ENCODE peak calls at places on chromosomes 12 and 14, in nine cellular contexts. Q is CD8-positive, alpha-beta T cell; R is brain microvascular endothelial cell; K is neural progenitor cell; G is HEK293T; T is activated naive CD8-positive, alpha-beta T cell treated with anti-CD3 and anti-CD28 coated beads for 36 hours; J is Right ventricle myocardium superior; P is stimulated activated naive CD8-positive, alpha-beta T cell treated with anti-CD3 and anti-CD28 coated beads, Interleukin-15, amount 100 ng/mL, for 72 hours; C is RWPE1. Z is an unnamed sample.
A peak's percentile ranks its signal among the peaks of the same experiment; 100 is the strongest.

GRCh38 chr12:19461986-19462385 is 22.7 kb downstream of the AEBP2 start:
- DNase-seq in C (no peak), R (no peak), J (no peak), P (no peak), T (no peak), Q (no peak), K (no peak), G (no peak), Z (no peak)

GRCh38 chr12:16330554-16330953 is 16.9 kb upstream of the MGST1 start:
- DNase-seq in Q (no peak), G (no peak), K (no peak), J (no peak), P (no peak), T (no peak), R (no peak), C (no peak), Z (no peak)

GRCh38 chr14:69002069-69002468 is 23.0 kb upstream of the ACTN1 start:
- DNase-seq in Q (no peak), C (no peak), T (no peak), P (no peak), J (peak; percentile 51), R (no peak), K (peak; percentile 40), G (peak; percentile 30), Z (no peak)

GRCh38 chr12:5013206-5013830 is 30.4 kb upstream of the KCNA5 start:
- DNase-seq in C (no peak), J (no peak), P (no peak), T (no peak), R (no peak), Q (no peak), K (no peak), G (no peak), Z (no peak)

GRCh38 chr12:4487024-4487423 is 41.4 kb upstream of the FGF6 start:
- DNase-seq in C (no peak), J (no peak), T (no peak), G (no peak), Q (no peak), P (no peak), R (no peak), K (no peak), Z (no peak)

GRCh38 chr14:104666981-104667380 is 22.4 kb upstream of the INF2 start:
- DNase-seq in Q (no peak), G (no peak), C (no peak), K (no peak), P (no peak), T (no peak), J (no peak), R (no peak), Z (no peak)

GRCh38 chr12:52615912-52616311 is 2.4 kb downstream of the KRT73 start:
- DNase-seq in Q (no peak), J (no peak), C (no peak), P (no peak), G (no peak), R (no peak), T (no peak), K (no peak), Z (no peak)

GRCh38 chr12:19757317-19757877 is 318.1 kb downstream of the AEBP2 start:
- DNase-seq in P (no peak), J (no peak), C (no peak), Q (no peak), G (peak; percentile 13), T (no peak), R (no peak), K (peak; percentile 51), Z (no peak)

GRCh38 chr12:54390176-54390667 is 5.7 kb upstream of the ZNF385A start:
- DNase-seq in J (peak; percentile 37), C (peak; percentile 79), R (no peak), P (no peak), G (no peak), K (peak; percentile 34), T (no peak), Q (no peak), Z (no peak)

GRCh38 chr14:102219316-102219715 is 79.6 kb downstream of the WDR20 start:
- DNase-seq in P (no peak), R (no peak), G (no peak), J (no peak), Q (no peak), T (no peak), K (no peak), C (no peak), Z (no peak)

GRCh38 chr12:121809712-121810116 is 5.9 kb downstream of the SETD1B start:
- DNase-seq in C (no peak), J (no peak), K (no peak), R (no peak), G (no peak), T (no peak), Q (no peak), P (no peak), Z (no peak)

GRCh38 chr14:92463141-92463540 is 50.4 kb upstream of the RIN3 start:
- DNase-seq in K (no peak), P (no peak), R (no peak), J (no peak), C (no peak), T (no peak), Q (no peak), G (no peak), Z (no peak)

GRCh38 chr12:128729628-128730121 is 94.1 kb downstream of the SLC15A4 start:
- DNase-seq in C (no peak), K (no peak), G (no peak), P (no peak), T (no peak), R (no peak), J (no peak), Q (no peak), Z (peak; percentile 43)

GRCh38 chr12:9113296-9113986 is 2.3 kb downstream of the A2M start:
- DNase-seq in T (no peak), J (no peak), K (no peak), C (no peak), Q (no peak), G (no peak), R (no peak), P (no peak), Z (no peak)

GRCh38 chr14:105411017-105411941 is 8.3 kb upstream of the MTA1 start:
- DNase-seq in T (peak; percentile 42), G (peak; percentile 78), C (peak; percentile 78), Q (peak; percentile 34), R (no peak), K (peak; percentile 70), J (no peak), P (no peak), Z (no peak)

GRCh38 chr12:41122894-41123293 is 65.2 kb upstream of the PDZRN4 start:
- DNase-seq in G (no peak), T (no peak), J (no peak), K (no peak), R (no peak), P (no peak), C (no peak), Q (no peak), Z (no peak)

GRCh38 chr14:103185051-103186027 is 62.1 kb downstream of the TNFAIP2 start:
- DNase-seq in Q (no peak), J (no peak), G (peak; percentile 24), T (no peak), K (peak; percentile 53), P (no peak), C (peak; percentile 70), R (no peak), Z (no peak)

GRCh38 chr12:75820848-75821578 is 210.6 kb downstream of the PHLDA1 start:
- DNase-seq in K (no peak), J (peak; percentile 55), Q (no peak), R (peak; percentile 53), P (no peak), T (no peak), G (no peak), C (peak; percentile 79), Z (no peak)

GRCh38 chr14:94098359-94098758 is 12.2 kb upstream of the IFI27 start:
- DNase-seq in P (no peak), Q (no peak), T (no peak), C (no peak), G (no peak), R (no peak), K (no peak), J (no peak), Z (no peak)

GRCh38 chr14:22980672-22981089 is 1.7 kb downstream of the AJUBA start:
- DNase-seq in P (peak; percentile 20), K (peak; percentile 87), G (peak; percentile 36), C (peak; percentile 88), T (peak; percentile 36), J (no peak), R (no peak), Q (peak; percentile 25), Z (no peak)

GRCh38 chr14:91409991-91410401 is 7.6 kb downstream of the CCDC88C start:
- DNase-seq in C (no peak), J (no peak), P (peak; percentile 57), K (no peak), G (no peak), T (no peak), R (no peak), Q (no peak), Z (no peak)

Z was measured in epithelial cell of proximal tubule.